ENCODE peak calls at places on chromosomes 12 and 14, in seven cellular contexts. One of them, this sample, is unnamed.

GRCh38 chr14:50533314-50533705 is 941 bp upstream of the MAP4K5 start:
- DNase-seq in endothelial cell of umbilical vein: no peak
- DNase-seq in heart left ventricle: no peak
- DNase-seq in stomach: no peak
- DNase-seq in HCT116: no peak
- DNase-seq in adrenal gland: no peak
- DNase-seq in ovary: no peak
- DNase-seq in this sample: no peak

GRCh38 chr14:65151329-65152010 is 49.2 kb upstream of the MAX start:
- DNase-seq in HCT116: no peak
- DNase-seq in ovary: no peak
- DNase-seq in adrenal gland: no peak
- DNase-seq in stomach: no peak
- DNase-seq in heart left ventricle: no peak
- DNase-seq in endothelial cell of umbilical vein: no peak
- DNase-seq in this sample: no peak

GRCh38 chr14:97077253-97077653 is 280.1 kb downstream of the VRK1 start:
- DNase-seq in heart left ventricle: peak; percentile 63
- DNase-seq in HCT116: peak; percentile 61
- DNase-seq in endothelial cell of umbilical vein: no peak
- DNase-seq in adrenal gland: peak; percentile 73
- DNase-seq in stomach: peak; percentile 29
- DNase-seq in ovary: no peak
- DNase-seq in this sample: peak; percentile 31

GRCh38 chr14:95265106-95266094 is 54.3 kb downstream of the CLMN start:
- DNase-seq in heart left ventricle: no peak
- DNase-seq in adrenal gland: peak; percentile 60
- DNase-seq in stomach: peak; percentile 63
- DNase-seq in HCT116: peak; percentile 98
- DNase-seq in ovary: no peak
- DNase-seq in endothelial cell of umbilical vein: peak; percentile 96
- DNase-seq in this sample: peak; percentile 31

GRCh38 chr12:20367731-20368652 is at the start of gene PDE3A:
- DNase-seq in ovary: peak; percentile 64
- DNase-seq in endothelial cell of umbilical vein: peak; percentile 92
- DNase-seq in stomach: no peak
- DNase-seq in HCT116: peak; percentile 39
- DNase-seq in adrenal gland: peak; percentile 57
- DNase-seq in heart left ventricle: peak; percentile 83
- DNase-seq in this sample: peak; percentile 70

GRCh38 chr14:92551066-92551841 is 37.7 kb downstream of the RIN3 start:
- DNase-seq in heart left ventricle: no peak
- DNase-seq in endothelial cell of umbilical vein: no peak
- DNase-seq in stomach: no peak
- DNase-seq in ovary: no peak
- DNase-seq in adrenal gland: no peak
- DNase-seq in HCT116: no peak
- DNase-seq in this sample: no peak

GRCh38 chr14:59455411-59455810 is 9.8 kb downstream of the GPR135 start:
- DNase-seq in ovary: no peak
- DNase-seq in endothelial cell of umbilical vein: no peak
- DNase-seq in stomach: no peak
- DNase-seq in heart left ventricle: no peak
- DNase-seq in HCT116: no peak
- DNase-seq in adrenal gland: no peak
- DNase-seq in this sample: no peak

GRCh38 chr12:117660896-117661295 is 299.5 kb upstream of the NOS1 start:
- DNase-seq in heart left ventricle: no peak
- DNase-seq in stomach: no peak
- DNase-seq in endothelial cell of umbilical vein: peak; percentile 64
- DNase-seq in adrenal gland: no peak
- DNase-seq in HCT116: no peak
- DNase-seq in ovary: no peak
- DNase-seq in this sample: no peak

GRCh38 chr14:32711103-32711680 is 227.5 kb upstream of the NPAS3 start:
- DNase-seq in ovary: no peak
- DNase-seq in HCT116: peak; percentile 6
- DNase-seq in stomach: no peak
- DNase-seq in heart left ventricle: no peak
- DNase-seq in endothelial cell of umbilical vein: peak; percentile 51
- DNase-seq in adrenal gland: no peak
- DNase-seq in this sample: peak; percentile 61

GRCh38 chr14:100674897-100675618 is 51.6 kb upstream of the DLK1 start:
- DNase-seq in ovary: no peak
- DNase-seq in heart left ventricle: no peak
- DNase-seq in adrenal gland: no peak
- DNase-seq in endothelial cell of umbilical vein: no peak
- DNase-seq in stomach: no peak
- DNase-seq in HCT116: no peak
- DNase-seq in this sample: no peak

GRCh38 chr12:109743076-109743910 is 29.7 kb downstream of the FAM222A start:
- DNase-seq in ovary: peak; percentile 16
- DNase-seq in heart left ventricle: peak; percentile 16
- DNase-seq in adrenal gland: peak; percentile 47
- DNase-seq in stomach: peak; percentile 17
- DNase-seq in endothelial cell of umbilical vein: no peak
- DNase-seq in HCT116: no peak
- DNase-seq in this sample: no peak

GRCh38 chr14:89397569-89397968 is 19.5 kb downstream of the FOXN3 start:
- DNase-seq in endothelial cell of umbilical vein: no peak
- DNase-seq in heart left ventricle: no peak
- DNase-seq in stomach: no peak
- DNase-seq in HCT116: no peak
- DNase-seq in adrenal gland: no peak
- DNase-seq in ovary: no peak
- DNase-seq in this sample: no peak

GRCh38 chr12:76449572-76449971 is 101.4 kb upstream of the BBS10 start:
- DNase-seq in endothelial cell of umbilical vein: peak; percentile 5
- DNase-seq in ovary: no peak
- DNase-seq in heart left ventricle: no peak
- DNase-seq in HCT116: no peak
- DNase-seq in adrenal gland: no peak
- DNase-seq in stomach: no peak
- DNase-seq in this sample: no peak

GRCh38 chr14:103549361-103550311 is 12.8 kb downstream of the BAG5 start:
- DNase-seq in heart left ventricle: peak; percentile 74
- DNase-seq in ovary: peak; percentile 34
- DNase-seq in endothelial cell of umbilical vein: no peak
- DNase-seq in stomach: no peak
- DNase-seq in adrenal gland: no peak
- DNase-seq in HCT116: no peak
- DNase-seq in this sample: peak; percentile 73

GRCh38 chr12:54383041-54383609 is 1.4 kb downstream of the ZNF385A start:
- DNase-seq in stomach: no peak
- DNase-seq in HCT116: no peak
- DNase-seq in ovary: no peak
- DNase-seq in heart left ventricle: peak; percentile 18
- DNase-seq in adrenal gland: no peak
- DNase-seq in endothelial cell of umbilical vein: peak; percentile 42
- DNase-seq in this sample: no peak

GRCh38 chr12:116194935-116195431 is 82.5 kb downstream of the MED13L start:
- DNase-seq in ovary: no peak
- DNase-seq in endothelial cell of umbilical vein: no peak
- DNase-seq in heart left ventricle: no peak
- DNase-seq in adrenal gland: no peak
- DNase-seq in HCT116: no peak
- DNase-seq in stomach: no peak
- DNase-seq in this sample: no peak

GRCh38 chr12:132287391-132288238 is 41.8 kb downstream of the GALNT9 start:
- DNase-seq in stomach: no peak
- DNase-seq in endothelial cell of umbilical vein: no peak
- DNase-seq in adrenal gland: no peak
- DNase-seq in HCT116: no peak
- DNase-seq in ovary: peak; percentile 7
- DNase-seq in heart left ventricle: no peak
- DNase-seq in this sample: no peak

DNA sequence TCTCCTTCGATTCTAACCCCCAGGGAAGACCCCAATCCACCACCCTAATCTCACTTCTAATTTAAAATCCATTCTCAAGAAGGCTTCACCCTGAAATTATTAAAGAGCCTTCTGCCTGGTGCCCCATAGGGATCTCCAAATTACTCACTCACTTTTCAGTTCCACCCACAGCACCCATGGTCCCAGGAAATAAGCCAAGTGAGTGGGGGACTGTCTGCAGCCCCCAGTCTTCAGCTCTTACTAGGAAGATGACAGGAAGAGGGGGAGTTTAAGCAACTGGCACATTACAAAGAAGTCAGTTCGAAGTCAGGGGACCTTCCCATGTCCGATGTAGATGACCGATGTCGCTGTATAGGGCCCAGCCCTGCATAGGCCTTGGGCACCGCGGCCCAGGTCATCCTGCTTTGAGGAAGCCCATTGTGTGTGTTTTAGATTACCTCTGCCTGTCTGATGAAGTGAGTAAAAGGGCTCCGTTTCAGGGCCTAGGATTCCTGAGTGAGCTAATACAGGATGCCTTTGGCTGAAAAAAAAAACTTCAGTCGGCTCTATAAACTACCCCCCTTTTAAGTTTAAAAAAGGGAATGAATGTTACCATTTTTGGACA is 1.9 kb downstream of the ACTN1 start:
- DNase-seq in HCT116: no peak
- DNase-seq in heart left ventricle: no peak
- DNase-seq in adrenal gland: no peak
- DNase-seq in stomach: no peak
- DNase-seq in ovary: no peak
- DNase-seq in endothelial cell of umbilical vein: no peak
- DNase-seq in this sample: no peak
- TF ChIP-seq POLR2A in HCT116: no peak
- TF ChIP-seq POLR2A in heart left ventricle: no peak
- TF ChIP-seq POLR2A in adrenal gland: no peak
- TF ChIP-seq POLR2A in stomach: no peak
- TF ChIP-seq POLR2A in ovary: no peak
- TF ChIP-seq POLR2A in endothelial cell of umbilical vein: no peak
- TF ChIP-seq POLR2A in this sample: no peak

DNA sequence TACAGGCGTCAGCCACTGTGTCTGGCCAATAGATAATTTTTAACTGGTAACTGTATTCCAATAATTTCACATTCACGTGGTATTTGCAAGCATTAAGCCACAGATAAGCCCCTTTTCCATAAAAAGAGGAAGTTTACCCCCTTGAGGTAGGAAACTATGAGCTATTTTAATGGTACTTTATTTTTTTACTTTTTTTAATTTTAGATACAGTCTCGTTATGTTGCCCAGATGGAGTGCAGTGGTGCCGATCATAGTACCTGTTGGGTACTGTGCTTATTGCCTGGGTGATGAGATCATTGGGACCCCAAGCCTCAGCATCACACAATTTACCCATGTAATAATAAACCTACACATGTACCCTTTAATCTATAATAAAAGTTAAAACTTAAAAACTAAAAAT is 42.9 kb upstream of the AP4S1 start:
- DNase-seq in heart left ventricle: no peak
- DNase-seq in HCT116: no peak
- DNase-seq in ovary: no peak
- DNase-seq in stomach: no peak
- DNase-seq in endothelial cell of umbilical vein: no peak
- DNase-seq in adrenal gland: no peak
- DNase-seq in this sample: no peak
- H3K9me3 ChIP-seq in heart left ventricle: no peaks in the 10 kb centered on the region
- H3K9me3 ChIP-seq in HCT116: no peaks in the 10 kb centered on the region
- H3K9me3 ChIP-seq in ovary: no peaks in the 10 kb centered on the region
- H3K9me3 ChIP-seq in stomach: no peaks in the 10 kb centered on the region
- H3K9me3 ChIP-seq in endothelial cell of umbilical vein: no peaks in the 10 kb centered on the region
- H3K9me3 ChIP-seq in adrenal gland: no peaks in the 10 kb centered on the region
- H3K9me3 ChIP-seq in this sample: no peaks in the 10 kb centered on the region

GRCh38 chr14:76929927-76930326 is 98.6 kb downstream of the IRF2BPL start:
- DNase-seq in ovary: no peak
- DNase-seq in adrenal gland: peak; percentile 94
- DNase-seq in stomach: no peak
- DNase-seq in heart left ventricle: peak; percentile 58
- DNase-seq in endothelial cell of umbilical vein: no peak
- DNase-seq in HCT116: no peak
- DNase-seq in this sample: peak; percentile 68
- H3K4me3 ChIP-seq in ovary: no peak overlapping the region
- H3K4me3 ChIP-seq in adrenal gland: no peak overlapping the region
- H3K4me3 ChIP-seq in stomach: no peak overlapping the region
- H3K4me3 ChIP-seq in heart left ventricle: no peak overlapping the region
- H3K4me3 ChIP-seq in endothelial cell of umbilical vein: no peak overlapping the region
- H3K4me3 ChIP-seq in HCT116: no peak overlapping the region
- H3K4me3 ChIP-seq in this sample: no peak overlapping the region

GRCh38 chr12:72453079-72453478 is 180.9 kb downstream of the TRHDE start:
- DNase-seq in HCT116: no peak
- DNase-seq in stomach: no peak
- DNase-seq in heart left ventricle: no peak
- DNase-seq in adrenal gland: no peak
- DNase-seq in endothelial cell of umbilical vein: no peak
- DNase-seq in ovary: no peak
- DNase-seq in this sample: no peak
- TF ChIP-seq POLR2A in HCT116: no peak
- TF ChIP-seq POLR2A in stomach: no peak
- TF ChIP-seq POLR2A in heart left ventricle: no peak
- TF ChIP-seq POLR2A in adrenal gland: no peak
- TF ChIP-seq POLR2A in endothelial cell of umbilical vein: no peak
- TF ChIP-seq POLR2A in ovary: no peak
- TF ChIP-seq POLR2A in this sample: no peak

This sample was measured in testis.